ENCODE peak calls at places on chromosomes 16 and 17, in seven cellular contexts. L is sigmoid colon, Q is IMR-90, E is breast epithelium, X is gastrocnemius medialis, T is tibial nerve, V is A673. F is an unnamed sample.

GRCh38 chr17:74878658-74879057 is 5.9 kb upstream of the FDXR start:
- DNase-seq in X (no peak), Q (no peak), L (no peak), E (no peak), T (no peak), V (no peak), F (no peak)

GRCh38 chr17:47813512-47814031 is 8.0 kb downstream of the OSBPL7 start:
- DNase-seq in V (no peak), Q (no peak), L (peak; percentile 59), X (no peak), E (no peak), T (no peak), F (peak; percentile 57)

GRCh38 chr16:70391881-70392481 is 45.3 kb downstream of the DDX19A start:
- DNase-seq in V (no peak), X (peak; percentile 86), T (peak; percentile 60), E (no peak), L (peak; percentile 82), Q (peak; percentile 70), F (peak; percentile 91)

GRCh38 chr16:70778901-70779309 is 22.1 kb downstream of the VAC14 start:
- DNase-seq in X (peak; percentile 32), Q (peak; percentile 92), L (peak; percentile 85), V (peak; percentile 89), E (peak; percentile 72), T (peak; percentile 91), F (peak; percentile 83)

GRCh38 chr17:7184091-7184488 is 4.9 kb upstream of the ASGR1 start:
- DNase-seq in X (no peak), T (peak; percentile 34), L (no peak), V (no peak), E (no peak), Q (no peak), F (no peak)

GRCh38 chr16:86080131-86080875 is 181.3 kb downstream of the IRF8 start:
- DNase-seq in T (no peak), E (no peak), V (no peak), X (no peak), L (peak; percentile 53), Q (no peak), F (peak; percentile 11)

GRCh38 chr17:64087252-64088005 is 42.5 kb downstream of the ERN1 start:
- DNase-seq in T (no peak), L (no peak), Q (no peak), E (no peak), X (no peak), V (no peak), F (no peak)

GRCh38 chr17:4541041-4541327 is 14.2 kb downstream of the MYBBP1A start:
- DNase-seq in E (no peak), V (no peak), T (no peak), L (no peak), Q (no peak), X (peak; percentile 75), F (no peak)

GRCh38 chr16:78005881-78006280 is 16.5 kb upstream of the CLEC3A start:
- DNase-seq in X (no peak), E (no peak), T (no peak), L (no peak), Q (no peak), V (no peak), F (no peak)

GRCh38 chr17:31581491-31581890 is 190.0 kb downstream of the RAB11FIP4 start:
- DNase-seq in L (no peak), E (no peak), T (no peak), V (no peak), Q (peak; percentile 29), X (no peak), F (no peak)

GRCh38 chr16:15610369-15610871 is 32.5 kb downstream of the MARF1 start:
- DNase-seq in Q (peak; percentile 37), T (no peak), V (no peak), L (no peak), E (no peak), X (no peak), F (no peak)

GRCh38 chr17:21280081-21280518 is 4.4 kb upstream of the MAP2K3 start:
- DNase-seq in T (peak; percentile 92), Q (peak; percentile 74), V (peak; percentile 90), X (peak; percentile 85), L (peak; percentile 92), E (peak; percentile 69), F (no peak)

GRCh38 chr16:23187341-23187740 is 4.8 kb downstream of the SCNN1G start:
- DNase-seq in Q (no peak), E (no peak), X (no peak), T (no peak), L (no peak), V (no peak), F (no peak)

GRCh38 chr17:62968445-62968923 is 2.4 kb downstream of the TANC2 start:
- DNase-seq in T (peak; percentile 49), L (no peak), X (no peak), V (peak; percentile 87), Q (peak; percentile 94), E (peak; percentile 46), F (no peak)

GRCh38 chr16:71867934-71868333 is 16.0 kb downstream of the ZNF821 start:
- DNase-seq in E (no peak), L (no peak), X (no peak), Q (no peak), V (no peak), T (no peak), F (no peak)

GRCh38 chr16:11291021-11291716 is 10.0 kb upstream of the PRM1 start:
- DNase-seq in T (no peak), X (no peak), E (no peak), L (no peak), V (no peak), Q (no peak), F (no peak)

GRCh38 chr16:47928008-47928407 is 227.8 kb downstream of the ABCC12 start:
- DNase-seq in L (no peak), E (no peak), X (no peak), V (no peak), Q (no peak), T (no peak), F (no peak)

GRCh38 chr16:4578961-4579530 is 22.9 kb downstream of the C16orf96 start:
- DNase-seq in L (no peak), E (no peak), Q (no peak), X (no peak), V (no peak), T (no peak), F (no peak)

GRCh38 chr17:52027081-52027480 is 131.4 kb downstream of the CA10 start:
- DNase-seq in E (no peak), L (no peak), T (no peak), V (no peak), X (no peak), Q (no peak), F (no peak)

GRCh38 chr17:6392609-6393367 is 42.1 kb downstream of the AIPL1 start:
- DNase-seq in T (no peak), V (peak; percentile 46), X (no peak), E (no peak), Q (no peak), L (no peak), F (peak; percentile 34)

GRCh38 chr17:16036261-16036660 is 36.6 kb downstream of the TTC19 start:
- DNase-seq in V (no peak), T (no peak), E (no peak), L (no peak), X (no peak), Q (no peak), F (no peak)

GRCh38 chr17:74567397-74567796 is at the start of gene CD300H:
- DNase-seq in Q (no peak), V (no peak), E (no peak), T (no peak), X (no peak), L (no peak), F (no peak)

GRCh38 chr17:14361945-14362508 is 61.1 kb downstream of the HS3ST3B1 start:
- DNase-seq in E (no peak), X (no peak), Q (no peak), T (no peak), L (no peak), V (no peak), F (no peak)

GRCh38 chr17:79246226-79246794 is 171.7 kb downstream of the ENGASE start:
- DNase-seq in T (no peak), X (no peak), E (no peak), V (no peak), Q (no peak), L (no peak), F (no peak)

GRCh38 chr16:2913603-2914002 is 1.9 kb downstream of the FLYWCH1 start:
- DNase-seq in X (no peak), E (no peak), T (no peak), V (no peak), L (no peak), Q (no peak), F (no peak)
- H3K4me3 ChIP-seq in X (no peak overlapping the region), E (no peak overlapping the region), T (no peak overlapping the region), V (peak overlapping the region; percentile 74), L (no peak overlapping the region), Q (no peak overlapping the region), F (no peak overlapping the region)

DNA sequence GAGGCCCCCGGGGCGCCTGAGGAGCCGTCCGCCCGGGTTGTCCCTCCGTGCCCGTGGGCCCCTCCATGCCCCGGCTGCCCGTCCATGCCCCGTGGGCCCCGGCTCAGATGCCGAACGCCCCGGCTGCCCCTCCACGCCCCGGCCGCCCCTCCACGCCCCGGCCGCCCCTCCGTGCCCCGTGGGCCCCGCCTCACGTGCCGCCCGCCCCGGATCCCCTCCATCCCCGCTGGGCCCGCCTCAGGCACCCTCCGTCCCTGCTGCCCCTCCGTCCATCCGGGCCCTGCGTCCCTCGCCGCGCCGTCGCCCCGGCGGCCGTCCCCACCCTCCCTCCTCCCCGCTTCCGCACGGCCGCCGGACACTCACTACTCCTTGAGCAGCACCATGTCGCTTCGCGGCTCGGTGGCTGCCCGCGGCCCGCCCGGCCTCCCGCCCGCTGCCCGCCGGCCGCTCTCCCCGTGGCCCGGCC is 381 bp downstream of the PITPNA start:
- DNase-seq in X (no peak), T (no peak), V (no peak), Q (no peak), E (peak; percentile 32), L (peak; percentile 76), F (no peak)
- TF ChIP-seq CTCF in X (no peak), T (no peak), V (no peak), Q (no peak), E (no peak), L (no peak), F (peak; percentile 4)

GRCh38 chr17:77753246-77753645 is 205.3 kb upstream of the TNRC6C start:
- DNase-seq in E (no peak), L (no peak), T (no peak), Q (no peak), X (no peak), V (no peak), F (peak; percentile 21)
- H3K4me1 ChIP-seq in E (no peaks in the 10 kb centered on the region), L (no peaks in the 10 kb centered on the region), T (no peaks in the 10 kb centered on the region), Q (no peaks in the 10 kb centered on the region), X (no peaks in the 10 kb centered on the region), V (no peaks in the 10 kb centered on the region), F (no peaks in the 10 kb centered on the region)

GRCh38 chr16:1342526-1343427 is 8.9 kb downstream of the TSR3 start:
- DNase-seq in T (peak; percentile 77), V (peak; percentile 98), L (peak; percentile 91), E (peak; percentile 98), X (peak; percentile 95), Q (peak; percentile 82), F (peak; percentile 97)

GRCh38 chr16:1338855-1339675 is 5.6 kb downstream of the BAIAP3 start:
- DNase-seq in L (no peak), Q (no peak), E (no peak), T (no peak), V (no peak), X (no peak), F (no peak)

GRCh38 chr16:1343428-1344242 is 8.0 kb downstream of the TSR3 start:
- DNase-seq in Q (no peak), T (no peak), V (no peak), X (no peak), E (no peak), L (no peak), F (no peak)

GRCh38 chr16:1340730-1341494 is 7.5 kb downstream of the BAIAP3 start:
- DNase-seq in L (no peak), Q (no peak), X (no peak), E (no peak), V (no peak), T (no peak), F (no peak)

GRCh38 chr16:1341495-1342388 is 8.3 kb downstream of the BAIAP3 start:
- DNase-seq in T (no peak), V (no peak), L (no peak), E (no peak), X (no peak), Q (no peak), F (no peak)
- H3K4me3 ChIP-seq in T (no peak overlapping the region), V (no peak overlapping the region), L (no peak overlapping the region), E (no peak overlapping the region), X (no peak overlapping the region), Q (no peak overlapping the region), F (no peak overlapping the region)

F was measured in suprapubic skin.